ENCODE peak calls at places on chromosomes 4 and X, in seven cellular contexts. C is upper lobe of right lung, P is Peyer's patch, M is aorta, W is SK-N-DZ, A is NCI-H1417, D is NT2/D1. U is an unnamed sample.

GRCh38 chrX:101219840-101220191 is 230 bp downstream of the DRP2 start:
- DNase-seq in A (peak; percentile 17), C (no peak), W (peak; percentile 53), D (no peak), M (no peak), P (no peak), U (no peak)

GRCh38 chr4:38565271-38566199 is 98.5 kb upstream of the KLF3 start:
- DNase-seq in A (no peak), P (no peak), M (no peak), C (no peak), W (no peak), D (no peak), U (no peak)

GRCh38 chrX:107348051-107348450 is 101.4 kb upstream of the FRMPD3 start:
- DNase-seq in A (no peak), M (no peak), W (no peak), P (no peak), D (no peak), C (no peak), U (no peak)

GRCh38 chr4:125836597-125837195 is 521.9 kb downstream of the FAT4 start:
- DNase-seq in W (peak; percentile 32), D (no peak), A (no peak), M (no peak), P (no peak), C (no peak), U (no peak)

GRCh38 chrX:134423606-134424005 is 36.4 kb upstream of the HPRT1 start:
- DNase-seq in W (no peak), C (no peak), A (no peak), D (no peak), P (no peak), M (no peak), U (no peak)

GRCh38 chr4:126268106-126268505 is 953.4 kb downstream of the FAT4 start:
- DNase-seq in A (no peak), M (no peak), P (no peak), D (no peak), C (no peak), W (no peak), U (no peak)

GRCh38 chr4:177480796-177481195 is 38.6 kb upstream of the AGA start:
- DNase-seq in D (no peak), M (no peak), A (no peak), P (no peak), C (no peak), W (no peak), U (no peak)

GRCh38 chr4:139005774-139006173 is 9.8 kb upstream of the NOCT start:
- DNase-seq in D (no peak), W (no peak), A (no peak), M (no peak), C (no peak), P (no peak), U (no peak)

GRCh38 chr4:62914758-62915157 is 1494.5 kb downstream of the TECRL start:
- DNase-seq in A (no peak), P (no peak), D (no peak), W (peak; percentile 9), C (no peak), M (no peak), U (no peak)

GRCh38 chrX:96650023-96650422 is 34.6 kb upstream of the DIAPH2 start:
- DNase-seq in P (no peak), C (no peak), W (no peak), M (no peak), A (no peak), D (no peak), U (no peak)

GRCh38 chr4:7426525-7427171 is 8.1 kb downstream of the PSAPL1 start:
- DNase-seq in A (no peak), P (no peak), C (peak; percentile 56), D (no peak), M (no peak), W (no peak), U (no peak)

GRCh38 chrX:40459576-40460158 is 121.1 kb upstream of the ATP6AP2 start:
- DNase-seq in D (peak; percentile 83), W (peak; percentile 47), A (no peak), P (no peak), C (no peak), M (no peak), U (no peak)

GRCh38 chrX:39823424-39823823 is 274.3 kb downstream of the BCOR start:
- DNase-seq in W (no peak), M (no peak), D (no peak), A (no peak), C (no peak), P (no peak), U (no peak)

GRCh38 chr4:40719008-40719623 is 30.6 kb upstream of the NSUN7 start:
- DNase-seq in W (no peak), C (no peak), P (no peak), D (no peak), M (no peak), A (peak; percentile 55), U (peak; percentile 49)